ENCODE peak calls at places on chromosomes 12 and 14, in five cellular contexts. One of them, this sample, is unnamed.

GRCh38 chr14:101601603-101602465 is 40.5 kb downstream of the DIO3 start:
- DNase-seq in mesendoderm: no peak
- DNase-seq in neuronal stem cell: no peak
- DNase-seq in mesenchymal stem cell: no peak
- DNase-seq in H1: no peak
- DNase-seq in this sample: no peak

GRCh38 chr12:51082561-51083139 is 746 bp downstream of the CSRNP2 start:
- DNase-seq in mesendoderm: peak
- DNase-seq in neuronal stem cell: no peak
- DNase-seq in mesenchymal stem cell: peak
- DNase-seq in H1: no peak
- DNase-seq in this sample: peak

GRCh38 chr12:41795910-41796309 is 348.8 kb downstream of the GXYLT1 start:
- DNase-seq in mesendoderm: peak
- DNase-seq in neuronal stem cell: no peak
- DNase-seq in mesenchymal stem cell: no peak
- DNase-seq in H1: peak
- DNase-seq in this sample: no peak

GRCh38 chr14:94638330-94638729 is 26.1 kb downstream of the SERPINA3 start:
- DNase-seq in mesendoderm: no peak
- DNase-seq in neuronal stem cell: no peak
- DNase-seq in mesenchymal stem cell: no peak
- DNase-seq in H1: no peak
- DNase-seq in this sample: peak

GRCh38 chr12:546920-547845 is 87.4 kb downstream of the B4GALNT3 start:
- DNase-seq in mesendoderm: peak
- DNase-seq in neuronal stem cell: peak
- DNase-seq in mesenchymal stem cell: peak
- DNase-seq in H1: peak
- DNase-seq in this sample: peak

GRCh38 chr12:101078144-101078543 is 131.9 kb downstream of the SLC5A8 start:
- DNase-seq in mesendoderm: peak
- DNase-seq in neuronal stem cell: no peak
- DNase-seq in mesenchymal stem cell: no peak
- DNase-seq in H1: no peak
- DNase-seq in this sample: no peak

GRCh38 chr12:79127268-79127895 is 262.8 kb downstream of the SYT1 start:
- DNase-seq in mesendoderm: no peak
- DNase-seq in neuronal stem cell: no peak
- DNase-seq in mesenchymal stem cell: peak
- DNase-seq in H1: no peak
- DNase-seq in this sample: peak

GRCh38 chr12:31221566-31221945 is 104.4 kb downstream of the SINHCAF start:
- DNase-seq in mesendoderm: no peak
- DNase-seq in neuronal stem cell: no peak
- DNase-seq in mesenchymal stem cell: no peak
- DNase-seq in H1: no peak
- DNase-seq in this sample: no peak

GRCh38 chr12:53623986-53624385 is 2.2 kb downstream of the ATF7 start:
- DNase-seq in mesendoderm: no peak
- DNase-seq in neuronal stem cell: no peak
- DNase-seq in mesenchymal stem cell: peak
- DNase-seq in H1: no peak
- DNase-seq in this sample: peak

GRCh38 chr12:56222531-56222895 is 791 bp upstream of the RNF41 start:
- DNase-seq in mesendoderm: no peak
- DNase-seq in neuronal stem cell: no peak
- DNase-seq in mesenchymal stem cell: no peak
- DNase-seq in H1: no peak
- DNase-seq in this sample: no peak

GRCh38 chr14:68137704-68138619 is 318.4 kb downstream of the RAD51B start:
- DNase-seq in mesendoderm: peak
- DNase-seq in neuronal stem cell: peak
- DNase-seq in mesenchymal stem cell: peak
- DNase-seq in H1: peak
- DNase-seq in this sample: peak

GRCh38 chr12:47547077-47547476 is 158.8 kb downstream of the RPAP3 start:
- DNase-seq in mesendoderm: peak
- DNase-seq in neuronal stem cell: no peak
- DNase-seq in mesenchymal stem cell: peak
- DNase-seq in H1: no peak
- DNase-seq in this sample: peak

GRCh38 chr12:65891987-65892481 is 67.8 kb downstream of the HMGA2 start:
- DNase-seq in mesendoderm: peak
- DNase-seq in neuronal stem cell: no peak
- DNase-seq in mesenchymal stem cell: peak
- DNase-seq in H1: no peak
- DNase-seq in this sample: peak

GRCh38 chr12:132551271-132552120 is 58.9 kb downstream of the LRCOL1 start:
- DNase-seq in mesendoderm: no peak
- DNase-seq in neuronal stem cell: no peak
- DNase-seq in mesenchymal stem cell: no peak
- DNase-seq in H1: no peak
- DNase-seq in this sample: no peak

GRCh38 chr12:105355752-105356151 is 25.3 kb downstream of the C12orf75 start:
- DNase-seq in mesendoderm: no peak
- DNase-seq in neuronal stem cell: no peak
- DNase-seq in mesenchymal stem cell: peak
- DNase-seq in H1: no peak
- DNase-seq in this sample: peak

GRCh38 chr12:96044017-96044985 is 8.9 kb upstream of the LTA4H start:
- DNase-seq in mesendoderm: no peak
- DNase-seq in neuronal stem cell: no peak
- DNase-seq in mesenchymal stem cell: peak
- DNase-seq in H1: no peak
- DNase-seq in this sample: peak

GRCh38 chr14:101721951-101722661 is 39.4 kb upstream of the PPP2R5C start:
- DNase-seq in mesendoderm: peak
- DNase-seq in neuronal stem cell: no peak
- DNase-seq in mesenchymal stem cell: peak
- DNase-seq in H1: no peak
- DNase-seq in this sample: no peak

GRCh38 chr12:130712346-130713065 is 3.6 kb downstream of the RIMBP2 start:
- DNase-seq in mesendoderm: no peak
- DNase-seq in neuronal stem cell: no peak
- DNase-seq in mesenchymal stem cell: no peak
- DNase-seq in H1: no peak
- DNase-seq in this sample: no peak

GRCh38 chr12:65663648-65664047 is 160.6 kb upstream of the HMGA2 start:
- DNase-seq in mesendoderm: no peak
- DNase-seq in neuronal stem cell: no peak
- DNase-seq in mesenchymal stem cell: peak
- DNase-seq in H1: no peak
- DNase-seq in this sample: peak

GRCh38 chr12:65525501-65526141 is 247.1 kb downstream of the MSRB3 start:
- DNase-seq in mesendoderm: no peak
- DNase-seq in neuronal stem cell: no peak
- DNase-seq in mesenchymal stem cell: peak
- DNase-seq in H1: no peak
- DNase-seq in this sample: peak

GRCh38 chr12:27237790-27238771 is 6.0 kb upstream of the STK38L start:
- DNase-seq in mesendoderm: peak
- DNase-seq in neuronal stem cell: no peak
- DNase-seq in mesenchymal stem cell: peak
- DNase-seq in H1: no peak
- DNase-seq in this sample: peak

GRCh38 chr12:55757701-55758100 is 14.8 kb downstream of the GDF11 start:
- DNase-seq in mesendoderm: peak
- DNase-seq in neuronal stem cell: peak
- DNase-seq in mesenchymal stem cell: no peak
- DNase-seq in H1: no peak
- DNase-seq in this sample: no peak

GRCh38 chr12:57049890-57050289 is at the start of gene MYO1A:
- DNase-seq in mesendoderm: peak
- DNase-seq in neuronal stem cell: peak
- DNase-seq in mesenchymal stem cell: peak
- DNase-seq in H1: no peak
- DNase-seq in this sample: peak

GRCh38 chr12:54463034-54463433 is 10.4 kb downstream of the GTSF1 start:
- DNase-seq in mesendoderm: no peak
- DNase-seq in neuronal stem cell: no peak
- DNase-seq in mesenchymal stem cell: no peak
- DNase-seq in H1: no peak
- DNase-seq in this sample: peak

GRCh38 chr12:116278667-116279066 is 1.2 kb upstream of the MED13L start:
- DNase-seq in mesendoderm: peak
- DNase-seq in neuronal stem cell: no peak
- DNase-seq in mesenchymal stem cell: no peak
- DNase-seq in H1: no peak
- DNase-seq in this sample: no peak

GRCh38 chr14:56127156-56127555 is 8.9 kb downstream of the PELI2 start:
- DNase-seq in mesendoderm: no peak
- DNase-seq in neuronal stem cell: no peak
- DNase-seq in mesenchymal stem cell: no peak
- DNase-seq in H1: no peak
- DNase-seq in this sample: no peak

GRCh38 chr14:54814076-54814475 is 88.5 kb downstream of the GCH1 start:
- DNase-seq in mesendoderm: peak
- DNase-seq in neuronal stem cell: no peak
- DNase-seq in mesenchymal stem cell: no peak
- DNase-seq in H1: peak
- DNase-seq in this sample: no peak

GRCh38 chr14:84927096-84927910 is 602.6 kb upstream of the FLRT2 start:
- DNase-seq in mesendoderm: no peak
- DNase-seq in neuronal stem cell: no peak
- DNase-seq in mesenchymal stem cell: no peak
- DNase-seq in H1: no peak
- DNase-seq in this sample: no peak

GRCh38 chr12:18074001-18074400 is 16.0 kb downstream of the RERGL start:
- DNase-seq in mesendoderm: no peak
- DNase-seq in neuronal stem cell: no peak
- DNase-seq in mesenchymal stem cell: no peak
- DNase-seq in H1: no peak
- DNase-seq in this sample: no peak
- H2BK15ac ChIP-seq in mesendoderm: no peak
- H2BK15ac ChIP-seq in neuronal stem cell: no peak
- H2BK15ac ChIP-seq in mesenchymal stem cell: no peak
- H2BK15ac ChIP-seq in H1: no peak
- H2BK15ac ChIP-seq in this sample: no peak

GRCh38 chr12:25058012-25058411 is 109.1 kb upstream of the BCAT1 start:
- DNase-seq in mesendoderm: no peak
- DNase-seq in neuronal stem cell: no peak
- DNase-seq in mesenchymal stem cell: no peak
- DNase-seq in H1: no peak
- DNase-seq in this sample: no peak
- H3K4me3 ChIP-seq in mesendoderm: no peak
- H3K4me3 ChIP-seq in neuronal stem cell: no peak
- H3K4me3 ChIP-seq in mesenchymal stem cell: no peak
- H3K4me3 ChIP-seq in H1: no peak
- H3K4me3 ChIP-seq in this sample: no peak

DNA sequence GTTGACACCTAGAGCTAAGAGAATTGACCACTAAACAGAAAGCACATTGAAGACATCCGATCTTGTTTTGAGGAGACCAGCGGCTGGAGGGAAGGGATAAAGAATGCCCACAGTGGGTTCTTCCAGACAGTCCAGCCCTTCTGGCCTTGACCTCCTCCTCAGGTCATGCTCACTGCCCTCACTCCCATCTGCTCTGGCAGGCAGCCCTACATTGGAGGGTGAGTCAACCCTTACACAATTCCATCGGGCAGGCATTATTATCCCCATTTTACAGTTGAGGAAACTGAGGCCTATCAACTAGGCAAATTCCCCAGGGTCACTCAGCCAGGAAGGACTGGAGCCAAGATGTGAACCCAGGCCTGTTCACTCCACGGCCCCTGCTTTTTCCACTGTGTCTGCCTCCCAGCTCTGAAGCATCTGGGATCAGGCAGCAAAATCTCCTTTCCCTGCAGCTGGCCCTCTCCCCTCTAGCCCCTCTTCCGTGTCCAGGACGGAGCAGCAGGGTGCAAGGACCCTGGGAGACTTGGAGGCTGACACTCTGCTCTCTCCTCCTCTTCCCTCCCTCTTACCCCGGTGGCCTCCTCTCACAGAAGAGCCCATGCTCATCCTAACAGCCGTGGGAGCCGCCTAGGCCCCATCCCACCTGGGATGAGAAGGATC is 5.3 kb downstream of the SCNN1A start:
- DNase-seq in mesendoderm: no peak
- DNase-seq in neuronal stem cell: no peak
- DNase-seq in mesenchymal stem cell: no peak
- DNase-seq in H1: no peak
- DNase-seq in this sample: no peak
- H2BK15ac ChIP-seq in mesendoderm: no peak
- H2BK15ac ChIP-seq in neuronal stem cell: peak
- H2BK15ac ChIP-seq in mesenchymal stem cell: peak
- H2BK15ac ChIP-seq in H1: peak
- H2BK15ac ChIP-seq in this sample: no peak

DNA sequence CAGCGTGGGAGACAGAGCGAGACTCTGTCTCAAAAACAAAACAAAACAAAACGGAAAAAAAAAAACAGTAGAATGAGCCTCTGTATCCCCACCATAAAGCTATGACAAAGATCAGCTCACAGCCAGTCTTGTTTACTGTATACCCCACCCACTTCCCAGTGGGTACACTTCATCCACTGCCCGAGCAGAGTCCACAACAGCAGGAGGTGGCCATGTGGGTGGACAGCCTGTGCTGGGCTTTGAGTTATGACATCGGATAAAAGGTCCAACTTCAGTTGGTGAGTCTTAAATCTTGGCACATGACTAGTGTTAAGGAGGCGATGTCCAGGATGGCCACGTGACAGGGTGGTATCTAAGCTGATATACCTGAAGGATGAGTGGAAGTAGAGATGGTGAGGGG is 34.8 kb upstream of the MAPKAPK5 start:
- DNase-seq in mesendoderm: no peak
- DNase-seq in neuronal stem cell: no peak
- DNase-seq in mesenchymal stem cell: no peak
- DNase-seq in H1: no peak
- DNase-seq in this sample: no peak
- H3K4me3 ChIP-seq in mesendoderm: no peak
- H3K4me3 ChIP-seq in neuronal stem cell: no peak
- H3K4me3 ChIP-seq in mesenchymal stem cell: no peak
- H3K4me3 ChIP-seq in H1: no peak
- H3K4me3 ChIP-seq in this sample: no peak

DNA sequence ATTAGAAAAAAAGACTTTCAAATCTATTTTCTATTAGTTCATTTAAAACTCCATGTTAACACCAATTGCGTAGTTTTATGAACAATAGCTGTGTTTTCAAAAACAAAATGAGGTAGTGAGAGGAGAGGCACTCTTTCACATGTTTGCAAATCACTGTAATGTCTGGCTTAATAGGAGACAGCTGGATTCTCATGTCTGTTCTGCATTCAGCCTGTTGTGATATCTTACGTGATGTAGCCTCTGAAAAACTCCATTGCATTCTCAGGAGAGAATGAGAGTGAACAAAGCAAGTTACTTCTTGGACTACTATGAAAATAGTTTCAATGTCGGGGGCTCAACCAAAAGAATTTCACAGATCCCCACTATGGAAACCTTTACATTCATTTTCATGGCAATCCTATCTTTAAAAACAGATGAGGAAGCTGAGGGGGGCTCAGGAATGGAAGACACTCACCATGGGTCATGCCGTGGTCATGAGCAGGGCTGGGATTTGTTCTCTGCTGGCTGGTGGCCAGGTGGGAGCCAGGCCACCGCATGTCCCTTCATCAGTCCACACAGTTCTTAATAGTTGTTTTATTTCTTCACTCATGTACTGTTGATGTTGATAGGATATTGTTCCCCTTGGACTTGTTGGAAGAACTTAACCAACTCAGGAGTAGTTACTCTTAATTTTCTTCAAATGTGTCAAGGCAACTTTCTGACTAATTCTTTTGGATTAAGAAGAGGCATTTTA is 346.2 kb upstream of the FAR2 start:
- DNase-seq in mesendoderm: no peak
- DNase-seq in neuronal stem cell: no peak
- DNase-seq in mesenchymal stem cell: no peak
- DNase-seq in H1: no peak
- DNase-seq in this sample: no peak
- H2BK15ac ChIP-seq in mesendoderm: no peak
- H2BK15ac ChIP-seq in neuronal stem cell: no peak
- H2BK15ac ChIP-seq in mesenchymal stem cell: no peak
- H2BK15ac ChIP-seq in H1: no peak
- H2BK15ac ChIP-seq in this sample: no peak